ENCODE peak calls at places on chromosomes 5 and 9, in nine cellular contexts. Q, X, L, A, K, M, S, Z and O are unnamed samples.

GRCh38 chr5:154608531-154609011 is 130.5 kb upstream of the HAND1 start:
- DNase-seq in X (no peak), M (no peak), K (no peak), Q (no peak), L (no peak), S (no peak), Z (no peak), A (no peak), O (no peak)

GRCh38 chr5:322281-322941 is 897 bp downstream of the AHRR start:
- DNase-seq in A (peak), M (no peak), L (peak), Z (no peak), K (no peak), S (no peak), X (no peak), Q (no peak), O (peak)

GRCh38 chr9:91783876-91784672 is 166.0 kb downstream of the ROR2 start:
- DNase-seq in Z (no peak), S (no peak), Q (no peak), L (no peak), M (no peak), X (peak), K (no peak), A (no peak), O (no peak)

GRCh38 chr9:81292056-81292805 is 397.1 kb downstream of the TLE1 start:
- DNase-seq in L (no peak), X (no peak), A (no peak), Z (no peak), K (no peak), S (no peak), Q (no peak), M (no peak), O (no peak)

GRCh38 chr9:124960409-124960752 is 19.5 kb upstream of the GOLGA1 start:
- DNase-seq in S (no peak), A (no peak), M (no peak), Z (no peak), L (no peak), X (no peak), K (no peak), Q (no peak), O (no peak)

GRCh38 chr9:101995231-101995630 is 256.8 kb upstream of the GRIN3A start:
- DNase-seq in M (no peak), L (no peak), S (no peak), Q (no peak), Z (no peak), X (no peak), K (no peak), A (no peak), O (no peak)

GRCh38 chr9:107588393-107588792 is 98.8 kb upstream of the KLF4 start:
- DNase-seq in Z (no peak), S (no peak), A (no peak), X (no peak), M (no peak), Q (no peak), L (no peak), K (peak), O (no peak)

GRCh38 chr9:99489043-99489378 is 266.9 kb downstream of the SEC61B start:
- DNase-seq in L (no peak), Q (no peak), Z (no peak), X (no peak), M (no peak), A (no peak), K (no peak), S (no peak), O (no peak)

GRCh38 chr5:24621809-24622208 is 23.0 kb downstream of the CDH10 start:
- DNase-seq in A (no peak), S (no peak), Q (no peak), M (no peak), L (no peak), K (no peak), Z (no peak), X (peak), O (peak)

GRCh38 chr5:81513982-81514381 is 120.0 kb upstream of the ACOT12 start:
- DNase-seq in X (no peak), S (no peak), L (no peak), Q (no peak), A (peak), M (no peak), Z (no peak), K (no peak), O (no peak)

GRCh38 chr9:27184556-27185351 is 75.7 kb downstream of the TEK start:
- DNase-seq in K (peak), S (peak), Q (no peak), Z (peak), M (no peak), L (no peak), A (peak), X (no peak), O (no peak)

GRCh38 chr5:6328173-6328572 is 50.2 kb downstream of the MED10 start:
- DNase-seq in L (no peak), Z (no peak), Q (no peak), S (no peak), K (no peak), A (peak), M (no peak), X (no peak), O (no peak)

GRCh38 chr9:98211260-98211659 is 18.8 kb upstream of the CORO2A start:
- DNase-seq in A (no peak), S (no peak), K (no peak), X (no peak), Q (no peak), Z (no peak), M (no peak), L (no peak), O (no peak)

GRCh38 chr5:55062039-55062779 is 38.2 kb downstream of the GZMK start:
- DNase-seq in X (no peak), A (no peak), Q (no peak), M (peak), K (no peak), S (no peak), L (no peak), Z (no peak), O (no peak)

GRCh38 chr5:71681282-71681681 is 37.8 kb upstream of the CARTPT start:
- DNase-seq in K (no peak), S (no peak), Z (no peak), X (no peak), Q (peak), M (no peak), A (peak), L (no peak), O (no peak)

GRCh38 chr5:53011233-53011632 is 22.1 kb downstream of the ITGA2 start:
- DNase-seq in K (no peak), L (no peak), M (no peak), Z (no peak), S (no peak), X (no peak), Q (no peak), A (no peak), O (no peak)

GRCh38 chr9:82354260-82354659 is 365.7 kb downstream of the SPATA31D1 start:
- DNase-seq in Q (no peak), L (no peak), K (no peak), X (no peak), M (no peak), A (no peak), Z (no peak), S (no peak), O (no peak)

GRCh38 chr5:149781612-149782011 is 51.5 kb downstream of the PPARGC1B start:
- DNase-seq in K (no peak), Z (no peak), Q (no peak), X (no peak), S (no peak), A (peak), M (no peak), L (no peak), O (no peak)

GRCh38 chr5:150434502-150434901 is 15.0 kb downstream of the RPS14 start:
- DNase-seq in L (no peak), A (no peak), Q (peak), K (no peak), S (no peak), Z (no peak), M (no peak), X (no peak), O (no peak)

GRCh38 chr5:90878549-90879196 is 320.1 kb downstream of the ADGRV1 start:
- DNase-seq in S (no peak), L (no peak), A (peak), Z (peak), K (no peak), M (no peak), Q (no peak), X (no peak), O (no peak)

GRCh38 chr5:111792659-111793058 is 35.7 kb upstream of the NREP start:
- DNase-seq in A (no peak), S (no peak), Q (no peak), M (no peak), Z (no peak), K (no peak), X (no peak), L (no peak), O (no peak)

GRCh38 chr5:76953551-76954382 is 922 bp downstream of the CRHBP start:
- DNase-seq in Z (no peak), M (peak), Q (no peak), K (no peak), L (no peak), S (no peak), X (no peak), A (peak), O (no peak)

GRCh38 chr9:127987103-127987614 is 6.4 kb upstream of the EEIG1 start:
- DNase-seq in K (peak), M (no peak), X (no peak), S (no peak), Z (no peak), A (no peak), L (no peak), Q (peak), O (no peak)

GRCh38 chr9:120904061-120904998 is 22.3 kb downstream of the TRAF1 start:
- DNase-seq in L (no peak), A (no peak), S (no peak), Z (no peak), K (no peak), Q (no peak), M (peak), X (no peak), O (no peak)

GRCh38 chr9:127174386-127175318 is 52.2 kb upstream of the ANGPTL2 start:
- DNase-seq in K (peak), A (peak), L (no peak), Q (peak), X (peak), M (peak), S (no peak), Z (no peak), O (peak)

GRCh38 chr5:177980776-177981175 is 15.3 kb downstream of the PROP1 start:
- DNase-seq in K (no peak), Q (no peak), S (peak), A (no peak), M (no peak), L (no peak), X (no peak), Z (no peak), O (no peak)

GRCh38 chr9:78261403-78262001 is 25.6 kb downstream of the CEP78 start:
- DNase-seq in X (no peak), S (no peak), L (no peak), K (no peak), Z (no peak), Q (no peak), A (peak), M (no peak), O (no peak)

GRCh38 chr9:137784641-137785513 is 92.7 kb upstream of the CACNA1B start:
- DNase-seq in Q (no peak), X (peak), L (no peak), M (peak), Z (no peak), A (no peak), S (no peak), K (no peak), O (no peak)

GRCh38 chr5:113278976-113279375 is 155.8 kb downstream of the TSSK1B start:
- DNase-seq in X (no peak), L (no peak), S (no peak), A (no peak), Q (no peak), Z (no peak), M (no peak), K (no peak), O (no peak)

GRCh38 chr5:60842859-60843692 is 993 bp downstream of the ELOVL7 start:
- DNase-seq in A (peak), L (no peak), Z (peak), M (no peak), X (no peak), S (no peak), K (no peak), Q (no peak), O (no peak)

GRCh38 chr5:1805736-1806135 is 4.5 kb downstream of the NDUFS6 start:
- DNase-seq in Q (no peak), M (peak), Z (no peak), X (no peak), L (no peak), S (no peak), K (no peak), A (no peak), O (no peak)

GRCh38 chr5:76861616-76862015 is 11.8 kb downstream of the S100Z start:
- DNase-seq in L (no peak), K (no peak), X (no peak), A (no peak), Z (no peak), Q (no peak), S (no peak), M (no peak), O (no peak)

GRCh38 chr5:106306313-106307028 is 1364.3 kb downstream of the EFNA5 start:
- DNase-seq in X (no peak), S (no peak), Q (no peak), Z (no peak), M (no peak), A (no peak), L (no peak), K (no peak), O (no peak)

GRCh38 chr5:34648039-34648438 is 8.1 kb upstream of the RAI14 start:
- DNase-seq in M (no peak), Z (no peak), A (no peak), X (no peak), S (no peak), L (no peak), Q (no peak), K (no peak), O (no peak)
- TF ChIP-seq POLR2AphosphoS5 in M (no peak), Z (no peak), A (no peak), X (no peak), S (no peak), L (no peak), Q (no peak), K (no peak), O (no peak)

GRCh38 chr9:97038909-97039781 is at the start of gene CTSV:
- DNase-seq in K (peak), A (peak), M (peak), S (peak), X (peak), L (peak), Q (peak), Z (peak), O (peak)
- TF ChIP-seq POLR2A in K (no peak), A (no peak), M (no peak), S (no peak), X (no peak), L (no peak), Q (peak), Z (no peak), O (no peak)

GRCh38 chr9:136692190-136693134 is 5.2 kb upstream of the AGPAT2 start:
- DNase-seq in L (no peak), A (no peak), M (no peak), S (no peak), K (no peak), X (no peak), Z (no peak), Q (no peak), O (no peak)

GRCh38 chr9:136690104-136690840 is 3.0 kb upstream of the AGPAT2 start:
- DNase-seq in K (no peak), M (no peak), X (no peak), Q (no peak), Z (peak), S (no peak), A (no peak), L (no peak), O (no peak)

GRCh38 chr9:136693135-136693489 is 5.9 kb upstream of the AGPAT2 start:
- DNase-seq in Z (no peak), M (no peak), K (no peak), S (no peak), A (no peak), L (no peak), Q (no peak), X (no peak), O (no peak)

GRCh38 chr9:136690841-136691261 is 3.6 kb upstream of the AGPAT2 start:
- DNase-seq in S (no peak), M (no peak), K (peak), Q (no peak), X (peak), A (no peak), Z (peak), L (no peak), O (no peak)

DNA sequence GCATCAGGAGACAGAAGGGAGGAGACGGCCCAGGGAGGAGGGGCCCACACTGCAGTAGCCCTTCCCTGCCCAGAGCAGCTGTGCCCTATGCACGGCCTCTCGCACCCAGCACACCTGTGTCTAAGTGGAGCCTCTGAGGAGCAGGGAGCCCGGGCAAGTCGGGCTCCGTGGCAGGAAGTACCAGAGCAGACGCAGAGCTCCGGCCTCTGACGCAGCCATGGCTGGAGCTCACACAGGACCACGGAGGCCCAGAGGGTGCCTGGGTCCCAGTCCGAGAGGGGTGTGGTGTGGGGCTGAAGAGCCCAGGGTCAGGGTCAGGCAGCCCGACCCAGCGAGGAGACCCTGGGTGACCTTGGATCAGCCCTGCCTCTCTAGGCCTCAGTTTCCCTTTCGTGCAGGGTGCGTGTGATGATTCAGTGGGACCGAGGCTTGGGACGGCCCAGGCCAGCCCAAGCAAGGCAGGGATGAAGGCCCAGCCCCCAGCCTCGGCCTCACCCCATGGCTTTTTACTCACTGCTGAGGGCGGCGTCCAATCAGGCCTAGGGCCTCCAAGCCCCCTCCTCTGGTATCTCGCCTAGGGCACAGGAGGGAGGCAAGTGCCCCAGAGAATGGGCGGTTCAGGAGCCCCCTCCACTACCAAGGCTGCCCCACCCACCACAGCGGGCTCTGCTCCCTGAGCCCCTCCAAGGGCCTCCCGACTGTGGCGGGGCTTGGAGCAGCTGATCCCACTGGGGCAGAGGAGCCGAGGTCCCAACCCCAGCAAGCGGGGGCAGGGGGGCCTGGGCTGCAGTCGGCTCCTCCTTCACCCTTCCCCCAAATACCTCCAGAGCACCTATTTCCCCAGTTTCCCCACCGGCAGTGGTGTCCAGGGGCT is 4.3 kb upstream of the AGPAT2 start:
- DNase-seq in L (no peak), A (no peak), K (no peak), M (no peak), S (no peak), X (no peak), Q (no peak), Z (no peak), O (no peak)
- TF ChIP-seq POLR2AphosphoS5 in L (no peak), A (no peak), K (no peak), M (no peak), S (no peak), X (no peak), Q (no peak), Z (no peak), O (no peak)

GRCh38 chr9:130712564-130713285 is 19.1 kb downstream of the EXOSC2 start:
- DNase-seq in A (peak), L (peak), S (peak), M (peak), K (peak), Q (peak), X (peak), Z (peak), O (peak)
- TF ChIP-seq POLR2A in A (peak), L (peak), S (peak), M (no peak), K (no peak), Q (no peak), X (peak), Z (no peak), O (peak)

GRCh38 chr5:51657340-51658240 is 274.3 kb downstream of the ISL1 start:
- DNase-seq in K (no peak), X (no peak), A (no peak), M (no peak), Z (no peak), Q (no peak), S (no peak), L (no peak), O (no peak)
- TF ChIP-seq POLR2AphosphoS5 in K (no peak), X (no peak), A (no peak), M (no peak), Z (no peak), Q (no peak), S (no peak), L (no peak), O (no peak)

GRCh38 chr9:38024036-38024681 is 44.9 kb downstream of the SHB start:
- DNase-seq in L (no peak), M (no peak), S (no peak), X (peak), Q (peak), Z (peak), K (no peak), A (peak), O (no peak)

GRCh38 chr9:38022203-38022602 is 46.8 kb downstream of the SHB start:
- DNase-seq in X (no peak), Z (no peak), A (no peak), M (no peak), K (no peak), L (no peak), Q (no peak), S (no peak), O (no peak)

GRCh38 chr9:38023661-38024035 is 45.4 kb downstream of the SHB start:
- DNase-seq in S (no peak), L (no peak), M (no peak), K (no peak), A (no peak), Q (no peak), X (no peak), Z (peak), O (no peak)

GRCh38 chr9:38025166-38025565 is 43.9 kb downstream of the SHB start:
- DNase-seq in A (peak), Q (no peak), L (no peak), Z (no peak), K (no peak), M (no peak), X (no peak), S (no peak), O (no peak)

GRCh38 chr9:38022995-38023394 is 46.0 kb downstream of the SHB start:
- DNase-seq in S (no peak), Z (peak), X (no peak), M (no peak), A (no peak), Q (peak), L (no peak), K (peak), O (no peak)
- TF ChIP-seq POLR2A in S (no peak), Z (no peak), X (no peak), M (no peak), A (no peak), Q (no peak), L (no peak), K (no peak), O (no peak)

DNA sequence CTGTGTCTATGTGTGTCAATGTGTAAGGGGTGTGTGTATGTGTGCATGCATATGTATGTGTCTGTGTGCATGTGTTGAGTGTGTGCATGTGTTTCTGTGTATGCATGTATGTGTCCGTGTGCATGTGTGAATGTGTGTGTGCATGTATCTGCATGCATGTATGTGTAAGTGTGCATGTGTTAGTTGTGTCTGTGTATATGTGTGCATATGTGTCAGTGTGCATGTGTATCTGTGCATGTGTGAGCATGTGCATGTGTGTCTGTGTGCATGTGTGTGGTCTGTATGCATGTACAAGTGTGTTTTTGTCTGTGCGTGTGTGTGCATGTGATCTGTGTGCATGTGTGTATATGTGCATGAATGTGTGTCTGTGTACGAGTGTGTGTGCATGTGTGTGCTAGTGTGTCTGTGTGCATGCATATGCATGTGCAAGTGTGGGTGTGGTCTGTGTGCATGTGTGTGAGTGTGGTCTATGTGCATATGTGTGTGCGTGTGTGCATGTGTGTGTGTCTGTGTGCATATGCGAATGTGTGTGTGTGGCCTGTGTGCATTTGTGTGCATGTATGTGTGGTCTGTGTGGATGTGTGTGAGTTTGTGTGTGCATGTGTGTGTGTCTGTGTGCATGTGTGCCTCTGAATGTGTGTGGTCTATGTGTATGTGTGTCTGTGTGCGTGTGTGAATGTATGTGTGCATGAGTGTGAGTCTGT is 9.6 kb downstream of the FAM163B start:
- DNase-seq in X (no peak), A (no peak), Z (no peak), L (no peak), K (no peak), M (no peak), S (no peak), Q (no peak), O (no peak)
- TF ChIP-seq POLR2AphosphoS5 in X (no peak), A (no peak), Z (no peak), L (no peak), K (no peak), M (no peak), S (no peak), Q (no peak), O (no peak)